ENCODE peak calls at places on chromosome 11, in seven cellular contexts. One of them, this sample, is unnamed.

GRCh38 chr11:129023968-129024676 is 81.5 kb upstream of the TP53AIP1 start:
- DNase-seq in A172: no peak
- DNase-seq in ELR: no peak
- DNase-seq in neural progenitor cell: peak
- DNase-seq in T-helper 2 cell: no peak
- DNase-seq in ecto neural progenitor cell: peak
- DNase-seq in substantia nigra: no peak
- DNase-seq in this sample: no peak

GRCh38 chr11:102157219-102157618 is 47.0 kb downstream of the YAP1 start:
- DNase-seq in A172: peak
- DNase-seq in ELR: peak
- DNase-seq in neural progenitor cell: peak
- DNase-seq in T-helper 2 cell: no peak
- DNase-seq in ecto neural progenitor cell: no peak
- DNase-seq in substantia nigra: no peak
- DNase-seq in this sample: no peak

GRCh38 chr11:44133335-44133946 is 38.0 kb downstream of the EXT2 start:
- DNase-seq in A172: peak
- DNase-seq in ELR: peak
- DNase-seq in neural progenitor cell: peak
- DNase-seq in T-helper 2 cell: no peak
- DNase-seq in ecto neural progenitor cell: no peak
- DNase-seq in substantia nigra: no peak
- DNase-seq in this sample: no peak

GRCh38 chr11:19853901-19854300 is 141.3 kb downstream of the NAV2 start:
- DNase-seq in A172: no peak
- DNase-seq in ELR: no peak
- DNase-seq in neural progenitor cell: no peak
- DNase-seq in T-helper 2 cell: no peak
- DNase-seq in ecto neural progenitor cell: no peak
- DNase-seq in substantia nigra: no peak
- DNase-seq in this sample: no peak

GRCh38 chr11:70107756-70108155 is 29.6 kb downstream of the ANO1 start:
- DNase-seq in A172: no peak
- DNase-seq in ELR: no peak
- DNase-seq in neural progenitor cell: no peak
- DNase-seq in T-helper 2 cell: no peak
- DNase-seq in ecto neural progenitor cell: no peak
- DNase-seq in substantia nigra: no peak
- DNase-seq in this sample: no peak

GRCh38 chr11:19938051-19938856 is 222.0 kb downstream of the DBX1 start:
- DNase-seq in A172: peak
- DNase-seq in ELR: peak
- DNase-seq in neural progenitor cell: peak
- DNase-seq in T-helper 2 cell: no peak
- DNase-seq in ecto neural progenitor cell: peak
- DNase-seq in substantia nigra: peak
- DNase-seq in this sample: peak

GRCh38 chr11:2653930-2654739 is 45.7 kb downstream of the KCNQ1OT1 start:
- DNase-seq in A172: no peak
- DNase-seq in ELR: no peak
- DNase-seq in neural progenitor cell: no peak
- DNase-seq in T-helper 2 cell: no peak
- DNase-seq in ecto neural progenitor cell: no peak
- DNase-seq in substantia nigra: no peak
- DNase-seq in this sample: no peak

GRCh38 chr11:2991477-2992233 is 474 bp downstream of the NAP1L4 start:
- DNase-seq in A172: no peak
- DNase-seq in ELR: peak
- DNase-seq in neural progenitor cell: no peak
- DNase-seq in T-helper 2 cell: no peak
- DNase-seq in ecto neural progenitor cell: no peak
- DNase-seq in substantia nigra: no peak
- DNase-seq in this sample: no peak

GRCh38 chr11:107598225-107599139 is 7.5 kb downstream of the ELMOD1 start:
- DNase-seq in A172: peak
- DNase-seq in ELR: peak
- DNase-seq in neural progenitor cell: peak
- DNase-seq in T-helper 2 cell: no peak
- DNase-seq in ecto neural progenitor cell: no peak
- DNase-seq in substantia nigra: peak
- DNase-seq in this sample: no peak

GRCh38 chr11:94449437-94449836 is 44.2 kb downstream of the MRE11 start:
- DNase-seq in A172: peak
- DNase-seq in ELR: peak
- DNase-seq in neural progenitor cell: no peak
- DNase-seq in T-helper 2 cell: no peak
- DNase-seq in ecto neural progenitor cell: no peak
- DNase-seq in substantia nigra: no peak
- DNase-seq in this sample: no peak

GRCh38 chr11:44071157-44071556 is 5.1 kb downstream of the ACCS start:
- DNase-seq in A172: no peak
- DNase-seq in ELR: no peak
- DNase-seq in neural progenitor cell: no peak
- DNase-seq in T-helper 2 cell: no peak
- DNase-seq in ecto neural progenitor cell: no peak
- DNase-seq in substantia nigra: no peak
- DNase-seq in this sample: no peak

GRCh38 chr11:1178906-1179305 is 21.2 kb downstream of the MUC5AC start:
- DNase-seq in A172: no peak
- DNase-seq in ELR: no peak
- DNase-seq in neural progenitor cell: no peak
- DNase-seq in T-helper 2 cell: no peak
- DNase-seq in ecto neural progenitor cell: no peak
- DNase-seq in substantia nigra: no peak
- DNase-seq in this sample: no peak

GRCh38 chr11:14500181-14500651 is 605 bp upstream of the COPB1 start:
- DNase-seq in A172: peak
- DNase-seq in ELR: peak
- DNase-seq in neural progenitor cell: peak
- DNase-seq in T-helper 2 cell: peak
- DNase-seq in ecto neural progenitor cell: no peak
- DNase-seq in substantia nigra: peak
- DNase-seq in this sample: peak